ENCODE peak calls at places on chromosomes 6 and 20, in six cellular contexts. F is GM23338, T is GM23248, N is HCT116, R is PC-3, B is neural progenitor cell. E is an unnamed sample.

GRCh38 chr6:151609146-151609962 is 115.5 kb downstream of the CCDC170 start:
- DNase-seq in F (no peak), T (no peak), N (no peak), R (no peak), B (no peak), E (no peak)

GRCh38 chr6:13760948-13761347 is 49.3 kb upstream of the RANBP9 start:
- DNase-seq in F (no peak), T (peak; percentile 91), N (no peak), R (no peak), B (no peak), E (no peak)

GRCh38 chr20:37777556-37777955 is 83.7 kb downstream of the CTNNBL1 start:
- DNase-seq in F (no peak), T (no peak), N (no peak), R (no peak), B (no peak), E (no peak)

GRCh38 chr6:142331075-142331551 is 29.3 kb downstream of the ADGRG6 start:
- DNase-seq in F (no peak), T (peak; percentile 25), N (no peak), R (no peak), B (peak; percentile 4), E (no peak)

GRCh38 chr6:148231572-148231971 is 111.1 kb upstream of the SASH1 start:
- DNase-seq in F (no peak), T (peak; percentile 64), N (no peak), R (peak; percentile 45), B (no peak), E (no peak)

GRCh38 chr6:148934534-148934933 is 187.7 kb downstream of the UST start:
- DNase-seq in F (no peak), T (peak; percentile 83), N (no peak), R (peak; percentile 5), B (no peak), E (no peak)

GRCh38 chr6:96836579-96837137 is 619 bp downstream of the GPR63 start:
- DNase-seq in F (peak; percentile 32), T (peak; percentile 47), N (no peak), R (no peak), B (peak; percentile 50), E (no peak)

GRCh38 chr6:3740551-3741476 is 10.7 kb downstream of the PXDC1 start:
- DNase-seq in F (no peak), T (no peak), N (no peak), R (no peak), B (no peak), E (no peak)

GRCh38 chr6:168500519-168500918 is 59.5 kb downstream of the SMOC2 start:
- DNase-seq in F (no peak), T (no peak), N (no peak), R (no peak), B (no peak), E (no peak)

GRCh38 chr6:26415791-26416190 is 13.7 kb downstream of the BTN3A1 start:
- DNase-seq in F (no peak), T (peak; percentile 42), N (no peak), R (peak; percentile 14), B (no peak), E (no peak)

DNA sequence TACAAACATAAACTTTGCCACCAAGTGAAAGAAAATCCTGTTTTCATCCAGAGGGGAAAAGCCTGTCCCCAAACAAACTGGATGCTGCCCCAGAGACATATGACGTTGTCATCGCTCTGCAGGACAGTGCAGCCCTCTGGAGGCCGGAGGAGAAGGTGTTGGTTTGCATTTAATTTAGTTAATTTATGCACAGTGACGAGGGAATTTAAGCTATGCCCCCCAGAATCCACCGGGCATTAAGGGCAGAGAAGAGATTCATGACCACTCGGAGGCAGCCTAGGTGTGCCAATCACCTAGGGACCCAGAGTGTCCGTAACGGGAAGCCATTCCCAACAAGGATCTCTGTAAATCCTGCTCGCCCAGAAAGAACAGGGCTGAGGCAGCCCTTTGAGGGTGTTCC is 45.1 kb downstream of the NINL start:
- DNase-seq in F (peak; percentile 86), T (peak; percentile 76), N (peak; percentile 16), R (peak; percentile 39), B (peak; percentile 65), E (no peak)
- H3K4me3 ChIP-seq in F (no peak overlapping the region), T (peak overlapping the region; percentile 68), N (no peak overlapping the region), R (no peak overlapping the region), B (no peak overlapping the region), E (no peak overlapping the region)

DNA sequence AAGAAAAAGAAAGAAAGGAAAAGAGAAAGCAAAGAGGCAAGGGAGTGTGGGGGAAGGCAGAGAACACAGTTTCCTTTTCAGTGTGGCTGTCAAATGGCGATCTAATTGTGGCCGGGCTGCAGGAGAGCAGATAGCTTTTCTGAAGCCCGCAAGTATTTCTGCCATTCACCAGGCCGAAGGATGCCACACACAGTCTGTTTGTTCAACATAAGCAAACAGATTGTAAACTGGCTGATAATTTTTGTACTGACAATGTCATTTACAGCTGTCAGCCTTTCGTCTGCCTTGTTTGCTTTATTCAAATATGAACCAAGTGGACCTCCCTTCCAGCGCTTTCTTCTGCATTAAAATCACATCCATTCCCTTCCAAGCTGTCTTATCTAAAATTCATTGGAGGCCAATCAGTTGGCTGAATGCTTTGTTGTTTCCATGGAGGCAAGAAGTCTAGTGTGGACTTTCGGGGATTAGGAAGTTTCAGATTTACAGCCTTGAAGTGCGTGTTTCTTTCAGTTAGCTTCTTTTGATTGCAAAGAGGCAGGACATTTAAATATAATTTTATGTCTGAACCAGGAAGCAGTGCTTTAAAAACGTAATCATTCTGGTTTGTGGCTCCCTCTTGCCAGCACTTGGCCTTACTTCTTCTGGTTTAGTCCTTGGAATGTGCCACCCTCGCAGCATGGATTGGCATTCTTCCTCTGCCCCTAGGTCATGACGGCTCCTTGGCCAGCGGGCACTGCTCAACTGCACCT is 180.3 kb downstream of the FOXA2 start:
- DNase-seq in F (peak; percentile 20), T (peak; percentile 15), N (no peak), R (peak; percentile 63), B (peak; percentile 47), E (no peak)
- TF ChIP-seq EZH2phosphoT487 in F (no peak), T (no peak), N (no peak), R (no peak), B (no peak), E (no peak)

DNA sequence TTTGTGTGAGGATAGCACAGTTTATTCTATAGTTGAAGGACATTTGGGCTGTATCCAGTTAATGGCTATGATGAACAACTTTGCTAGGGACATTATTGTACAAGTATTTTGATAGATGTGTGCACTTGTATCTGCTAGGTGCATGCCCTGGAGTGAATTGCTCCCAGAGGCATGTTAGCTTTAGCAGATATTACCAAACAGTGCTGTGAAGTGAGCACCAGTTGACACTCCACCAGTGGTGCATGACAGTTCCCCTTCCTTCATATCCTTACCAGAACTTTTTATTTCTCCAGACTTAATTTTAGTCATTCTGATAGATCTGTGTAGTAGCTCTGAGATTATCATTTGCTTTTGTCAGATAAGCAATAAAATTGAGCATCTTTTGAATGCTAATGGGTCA is 48.9 kb upstream of the ENPP5 start:
- DNase-seq in F (no peak), T (no peak), N (no peak), R (no peak), B (no peak), E (peak; percentile 13)
- H3K4me3 ChIP-seq in F (no peak overlapping the region), T (no peak overlapping the region), N (no peak overlapping the region), R (no peak overlapping the region), B (no peak overlapping the region), E (no peak overlapping the region)

DNA sequence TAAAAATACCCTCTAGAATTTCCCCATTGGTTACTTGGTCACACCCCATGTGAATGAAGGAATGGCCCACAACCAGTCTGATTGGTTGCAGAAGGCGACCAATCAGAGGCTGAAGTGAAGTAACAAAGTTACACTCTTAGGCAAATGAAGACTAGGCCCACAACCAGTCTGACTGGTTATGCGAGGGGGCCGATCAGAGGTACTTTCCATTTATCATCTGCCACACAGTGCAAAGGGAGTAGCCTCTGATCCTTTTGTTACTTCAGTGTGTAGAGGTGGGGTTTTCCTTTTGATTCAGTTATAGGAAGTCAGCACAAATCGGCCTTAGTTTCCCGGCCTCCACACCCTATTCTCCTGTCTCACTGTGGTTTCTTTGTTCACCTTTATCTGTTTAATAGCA is 61.2 kb upstream of the SGK1 start:
- DNase-seq in F (peak; percentile 86), T (no peak), N (peak; percentile 73), R (peak; percentile 87), B (no peak), E (no peak)
- TF ChIP-seq EZH2phosphoT487 in F (no peak), T (no peak), N (no peak), R (no peak), B (no peak), E (no peak)

DNA sequence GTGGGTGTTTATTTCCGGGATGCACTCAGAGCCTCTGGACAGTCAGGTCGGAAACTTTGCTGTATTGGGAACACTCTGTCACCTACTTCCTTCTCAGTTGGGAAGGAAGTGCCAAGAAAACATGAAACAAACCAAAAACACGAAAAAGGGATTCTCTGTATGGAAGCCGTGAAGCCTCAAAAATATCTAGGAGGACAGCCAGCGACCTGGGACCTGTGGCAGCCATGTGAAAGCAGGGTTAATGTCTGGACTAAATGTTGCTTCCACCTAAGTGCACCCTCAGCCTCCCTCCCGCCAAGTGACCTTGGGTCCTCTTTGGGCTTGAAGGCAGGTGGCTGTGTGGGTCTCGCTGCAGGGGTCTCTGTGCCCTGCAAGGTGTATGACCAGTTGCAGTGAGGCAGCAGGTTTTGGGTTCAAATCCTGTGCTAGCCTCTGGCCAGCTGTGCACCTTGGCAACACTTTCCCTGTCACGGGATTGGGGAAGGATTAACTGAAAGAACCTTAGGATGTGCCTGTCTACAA is 846 bp downstream of the MAVS start:
- DNase-seq in F (no peak), T (no peak), N (no peak), R (peak; percentile 30), B (no peak), E (peak; percentile 12)
- H3K4me3 ChIP-seq in F (peak overlapping the region; percentile 88), T (peak overlapping the region; percentile 80), N (peak overlapping the region; percentile 80), R (peak overlapping the region; percentile 94), B (peak overlapping the region; percentile 90), E (peak overlapping the region; percentile 96)

DNA sequence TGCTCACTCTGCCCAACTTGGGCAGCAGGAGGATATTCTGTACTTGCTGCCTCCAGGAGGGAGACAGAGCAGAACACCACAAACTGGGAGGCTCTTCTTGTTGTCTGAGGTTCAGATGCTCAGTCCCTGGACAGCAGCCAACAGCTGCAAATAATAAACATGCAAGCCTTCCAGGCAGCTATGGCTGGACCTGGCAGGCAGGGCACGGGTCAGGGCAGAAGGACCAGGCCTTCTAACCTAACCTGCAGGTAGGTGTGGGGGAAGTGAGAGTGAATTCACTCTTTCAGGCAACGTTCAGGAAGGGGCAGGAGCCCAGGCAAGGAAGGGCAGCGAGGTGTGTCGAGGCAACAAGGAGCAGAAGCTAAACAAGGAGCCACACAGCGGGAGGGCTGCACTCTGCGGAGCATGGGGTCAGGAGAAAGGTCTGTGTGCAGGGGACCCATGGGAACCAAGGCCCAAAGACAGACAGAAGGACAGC is 31.5 kb downstream of the NINL start:
- DNase-seq in F (no peak), T (peak; percentile 61), N (no peak), R (no peak), B (no peak), E (no peak)
- TF ChIP-seq EZH2phosphoT487 in F (no peak), T (no peak), N (no peak), R (no peak), B (no peak), E (no peak)

E was measured in OCI-LY7.